ENCODE peak calls at places on chromosomes 13 and 19, in nine cellular contexts. D is pancreas, L is ovary, R is cardiac fibroblast, A is cardiac muscle cell, I is osteoblast, K is upper lobe of left lung, M is A673, J is mammary epithelial cell. P is an unnamed sample.

GRCh38 chr19:16607819-16608218 is 20.2 kb downstream of the MED26 start:
- DNase-seq in R (no peak), L (no peak), M (no peak), D (peak), K (peak), J (no peak), I (no peak), A (no peak), P (no peak)

GRCh38 chr13:112350300-112350699 is 25.9 kb upstream of the SPACA7 start:
- DNase-seq in D (no peak), K (peak), L (no peak), J (no peak), R (no peak), A (peak), I (no peak), M (no peak), P (no peak)

GRCh38 chr13:99501952-99502310 is 659 bp downstream of the TM9SF2 start:
- DNase-seq in A (peak), I (peak), K (no peak), M (peak), D (peak), R (peak), L (no peak), J (peak), P (no peak)

GRCh38 chr13:58472483-58472882 is 840.9 kb downstream of the PCDH17 start:
- DNase-seq in L (no peak), J (no peak), M (no peak), A (no peak), K (no peak), R (no peak), D (no peak), I (no peak), P (no peak)

GRCh38 chr13:94617389-94618000 is 15.8 kb downstream of the GPR180 start:
- DNase-seq in R (peak), L (no peak), I (no peak), M (peak), J (no peak), D (no peak), A (peak), K (no peak), P (no peak)

GRCh38 chr19:30046522-30046921 is 104.5 kb downstream of the URI1 start:
- DNase-seq in D (no peak), R (peak), A (no peak), I (no peak), K (no peak), L (no peak), M (peak), J (no peak), P (no peak)

GRCh38 chr13:110423689-110424302 is 116.7 kb downstream of the COL4A2 start:
- DNase-seq in I (no peak), M (no peak), L (no peak), K (no peak), R (no peak), D (no peak), A (no peak), J (no peak), P (no peak)

GRCh38 chr19:37007587-37008220 is 70.5 kb upstream of the ZNF420 start:
- DNase-seq in L (peak), A (no peak), J (peak), R (peak), I (no peak), M (peak), K (peak), D (peak), P (peak)

GRCh38 chr19:31284621-31285020 is 64.6 kb downstream of the TSHZ3 start:
- DNase-seq in I (no peak), A (no peak), L (no peak), J (no peak), D (no peak), R (no peak), K (no peak), M (no peak), P (no peak)

GRCh38 chr13:22461854-22462565 is 718.8 kb upstream of the SGCG start:
- DNase-seq in D (no peak), I (no peak), J (no peak), A (no peak), M (no peak), R (no peak), K (no peak), L (no peak), P (no peak)

GRCh38 chr19:12543855-12544254 is 7.4 kb downstream of the ZNF564 start:
- DNase-seq in K (no peak), D (no peak), J (peak), I (no peak), R (peak), L (no peak), A (no peak), M (no peak), P (no peak)

GRCh38 chr13:33158830-33159229 is 126.7 kb downstream of the STARD13 start:
- DNase-seq in R (peak), D (no peak), A (no peak), M (no peak), L (no peak), J (no peak), I (no peak), K (no peak), P (no peak)

DNA sequence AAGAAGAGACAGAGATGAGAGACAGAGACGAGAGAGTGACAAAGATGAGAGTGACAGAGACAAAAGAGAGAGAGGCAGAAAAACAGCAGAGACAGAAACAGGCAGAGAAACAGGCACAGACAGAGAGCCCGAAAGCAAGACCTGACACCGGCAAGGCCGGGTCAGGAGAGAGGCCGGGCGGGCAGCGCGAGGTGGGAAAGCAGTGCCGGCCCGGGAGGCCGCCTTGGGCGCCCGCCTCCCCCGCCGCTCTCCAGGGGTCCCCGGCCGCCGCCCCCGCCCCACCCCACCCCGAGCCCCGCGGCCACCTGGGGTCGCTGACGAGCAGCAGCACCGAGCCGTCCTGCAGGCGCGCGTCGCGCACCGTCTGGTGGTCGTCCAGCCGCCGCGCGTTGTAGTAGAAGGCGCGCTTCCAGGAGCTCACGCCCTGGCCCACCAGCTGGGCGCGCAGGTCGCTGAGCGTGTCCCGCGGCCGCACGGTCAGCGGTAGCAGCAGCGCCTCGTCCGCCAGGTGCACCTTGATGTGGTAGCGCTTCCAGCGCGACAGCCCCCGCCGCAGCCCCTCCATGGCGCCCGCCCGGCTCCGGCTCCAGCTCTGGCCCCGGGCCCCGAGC is at the start of gene TINCR:
- DNase-seq in A (peak), R (no peak), K (peak), I (peak), M (peak), D (no peak), J (no peak), L (no peak), P (no peak)
- H3K4me3 ChIP-seq in A (peak), R (no peak), K (peak), I (no peak), M (peak), D (no peak), J (peak), L (no peak), P (peak)

GRCh38 chr19:55099557-55100506 is 17.6 kb downstream of the PPP1R12C start:
- DNase-seq in I (peak), A (peak), K (peak), D (peak), R (peak), J (no peak), L (no peak), M (no peak), P (peak)
- TF ChIP-seq CTCF in I (peak), A (peak), K (no peak), D (no peak), R (no peak), J (no peak), L (no peak), M (peak), P (no peak)

GRCh38 chr13:46168341-46168740 is 13.6 kb downstream of the LCP1 start:
- DNase-seq in K (peak), A (no peak), R (peak), J (peak), M (no peak), L (no peak), D (no peak), I (no peak), P (no peak)
- H3K4me3 ChIP-seq in K (no peak), A (no peak), R (no peak), J (no peak), M (no peak), L (no peak), D (no peak), I (no peak), P (no peak)

DNA sequence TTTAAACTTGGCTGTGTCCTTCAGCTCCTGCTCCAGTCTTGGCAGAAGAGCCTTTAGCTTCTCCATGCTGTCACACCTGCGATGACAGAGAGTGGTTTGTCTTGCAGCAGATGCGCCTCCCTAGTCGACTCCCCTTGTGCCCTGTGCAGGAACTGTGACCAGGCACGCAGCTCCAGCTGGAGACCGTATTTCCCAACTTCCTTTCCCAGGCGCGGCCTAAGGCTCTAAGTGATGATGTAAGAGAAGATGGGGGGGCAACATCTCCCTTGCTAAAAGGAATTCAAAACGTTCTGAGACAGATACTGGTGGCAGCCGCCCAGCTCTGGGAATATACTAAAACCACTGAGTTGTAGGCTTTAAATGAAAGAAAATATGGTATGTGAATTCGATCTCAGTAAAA is 16.3 kb downstream of the DCUN1D2 start:
- DNase-seq in D (no peak), J (peak), A (no peak), I (no peak), R (peak), K (no peak), M (peak), L (no peak), P (no peak)
- TF ChIP-seq CTCF in D (no peak), J (no peak), A (no peak), I (no peak), R (peak), K (no peak), M (no peak), L (no peak), P (no peak)

DNA sequence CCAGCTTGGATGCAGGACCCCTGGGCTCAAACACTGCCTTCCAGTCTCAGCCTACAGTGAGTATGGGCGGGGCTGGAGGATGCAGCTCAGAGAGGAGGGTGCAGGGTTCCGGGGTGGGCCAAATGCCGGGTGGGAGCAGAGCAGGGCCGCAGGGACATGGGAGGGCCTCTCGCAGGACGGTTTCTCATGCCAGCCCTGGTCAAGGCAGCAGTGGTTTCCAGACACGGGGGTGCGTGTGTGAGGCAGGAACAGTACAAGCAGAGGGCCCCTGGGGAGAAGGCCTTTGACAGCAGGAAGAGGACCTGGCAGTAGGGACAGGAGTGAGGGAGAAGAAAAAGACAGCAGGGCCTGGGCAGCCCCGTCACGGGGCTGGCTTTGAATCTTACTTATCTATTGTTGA is 34.1 kb downstream of the CRTC1 start:
- DNase-seq in M (no peak), R (no peak), A (no peak), I (no peak), K (peak), L (no peak), D (no peak), J (no peak), P (no peak)
- H3K4me3 ChIP-seq in M (no peak), R (no peak), A (no peak), I (no peak), K (no peak), L (no peak), D (no peak), J (no peak), P (no peak)

DNA sequence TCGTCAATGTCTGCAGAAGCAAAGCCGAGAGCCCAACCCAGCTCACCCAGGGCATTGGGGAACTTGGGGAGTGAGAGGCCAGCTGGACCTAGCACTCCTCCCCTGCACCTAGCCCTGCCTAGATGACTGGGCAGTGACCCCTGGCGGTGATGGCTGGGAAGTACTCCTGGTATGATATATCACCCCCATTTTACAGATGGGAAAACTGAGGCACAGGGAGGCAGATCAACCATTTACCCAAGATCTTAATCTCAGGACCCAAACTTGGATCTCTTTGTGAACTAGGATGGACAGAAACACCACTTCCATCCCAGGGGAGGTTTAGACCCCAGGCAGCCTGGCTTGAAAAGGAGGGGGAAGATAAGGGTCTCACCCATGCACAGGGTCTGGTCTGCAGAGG is 43.5 kb downstream of the CCL25 start:
- DNase-seq in M (no peak), R (no peak), K (no peak), D (no peak), L (no peak), I (no peak), A (no peak), J (no peak), P (no peak)
- TF ChIP-seq CTCF in M (no peak), R (peak), K (no peak), D (no peak), L (no peak), I (no peak), A (no peak), J (no peak), P (no peak)

GRCh38 chr19:3821857-3822364 is 35.7 kb upstream of the MATK start:
- DNase-seq in K (peak), I (peak), A (peak), M (peak), D (peak), J (no peak), L (no peak), R (peak), P (peak)
- H3K4me3 ChIP-seq in K (no peak), I (no peak), A (no peak), M (no peak), D (no peak), J (no peak), L (no peak), R (no peak), P (no peak)

GRCh38 chr19:46571495-46571894 is 29.6 kb upstream of the CALM3 start:
- DNase-seq in K (no peak), R (peak), J (peak), M (peak), A (peak), D (no peak), L (no peak), I (peak), P (no peak)
- TF ChIP-seq CTCF in K (no peak), R (peak), J (peak), M (peak), A (no peak), D (no peak), L (no peak), I (peak), P (no peak)

GRCh38 chr19:10416083-10416379 is 4.3 kb upstream of the PDE4A start:
- DNase-seq in M (no peak), K (no peak), D (no peak), J (no peak), I (no peak), A (no peak), R (no peak), L (no peak), P (no peak)

GRCh38 chr19:10419200-10419645 is 1.1 kb upstream of the PDE4A start:
- DNase-seq in J (no peak), R (no peak), D (peak), K (peak), A (no peak), L (no peak), I (peak), M (peak), P (no peak)

GRCh38 chr19:10418281-10419199 is 1.8 kb upstream of the PDE4A start:
- DNase-seq in I (peak), A (peak), D (no peak), K (peak), J (no peak), M (peak), R (no peak), L (no peak), P (no peak)

GRCh38 chr19:10417598-10418280 is 2.6 kb upstream of the PDE4A start:
- DNase-seq in D (peak), I (peak), A (peak), M (peak), L (no peak), J (no peak), K (peak), R (no peak), P (no peak)

DNA sequence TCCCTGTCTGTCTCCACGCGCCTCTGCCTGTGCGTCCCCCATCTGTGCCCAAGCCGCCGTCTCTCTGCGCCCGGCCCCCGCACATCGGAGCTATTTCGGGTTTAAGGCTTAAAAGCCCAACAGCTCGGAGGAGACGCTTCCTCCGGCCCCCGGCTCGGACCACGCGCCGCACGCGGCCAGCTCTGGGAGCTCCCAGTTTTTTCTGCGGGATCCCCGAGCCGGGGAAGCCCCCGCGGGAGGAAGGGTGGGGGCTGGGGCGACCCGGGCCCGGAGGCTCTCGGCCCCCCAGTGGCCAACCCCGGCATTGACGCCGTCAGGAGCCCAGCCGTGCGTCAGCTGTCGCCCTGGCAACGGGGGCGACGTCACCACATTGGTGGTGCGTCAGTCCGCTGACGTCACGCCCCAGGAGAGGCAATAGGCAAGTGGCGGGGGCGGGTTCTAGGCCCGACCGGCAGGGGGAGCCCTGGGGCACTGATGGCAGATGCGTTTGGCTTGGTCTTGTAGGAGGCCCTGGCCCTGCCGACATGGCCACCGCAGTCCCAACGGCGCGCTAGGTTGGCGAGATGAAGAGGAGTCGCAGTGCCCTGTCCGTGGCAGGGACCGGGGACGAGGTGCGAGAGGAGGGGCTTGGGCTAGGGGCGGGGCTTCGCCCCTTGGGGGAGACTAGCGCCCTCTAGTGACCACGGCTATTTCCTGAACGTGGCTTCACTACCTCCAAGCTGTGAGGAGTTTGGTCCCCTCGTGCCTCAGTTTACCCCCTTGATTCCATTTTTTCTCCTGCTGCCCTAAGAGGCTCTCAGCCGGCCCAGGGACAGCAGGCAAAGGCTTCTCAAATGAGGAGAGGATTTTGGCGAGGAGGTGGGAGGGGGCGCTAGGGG is 3.7 kb upstream of the PDE4A start:
- DNase-seq in L (peak), M (peak), A (peak), R (peak), K (peak), J (peak), I (peak), D (peak), P (peak)
- H3K4me3 ChIP-seq in L (peak), M (peak), A (peak), R (peak), K (peak), J (peak), I (peak), D (peak), P (peak)

P was measured in heart right ventricle.